ENCODE peak calls at places on chromosomes 11 and 22, in five cellular contexts. One of them, this sample, is unnamed.

GRCh38 chr11:46389450-46390330 is 1.9 kb downstream of the CHRM4 start:
- DNase-seq in progenitor cell of endocrine pancreas: peak; percentile 75
- DNase-seq in transverse colon: peak; percentile 68
- DNase-seq in GM12864: no peak
- DNase-seq in AG04450: no peak
- DNase-seq in this sample: peak; percentile 90

GRCh38 chr11:70400643-70401042 is 2.3 kb downstream of the CTTN start:
- DNase-seq in progenitor cell of endocrine pancreas: no peak
- DNase-seq in transverse colon: no peak
- DNase-seq in AG04450: no peak
- DNase-seq in GM12864: no peak
- DNase-seq in this sample: no peak

GRCh38 chr11:86954288-86955110 is 696 bp downstream of the FZD4 start:
- DNase-seq in GM12864: no peak
- DNase-seq in progenitor cell of endocrine pancreas: no peak
- DNase-seq in AG04450: no peak
- DNase-seq in transverse colon: peak; percentile 14
- DNase-seq in this sample: peak; percentile 85

GRCh38 chr22:39589880-39590279 is 19.3 kb downstream of the CACNA1I start:
- DNase-seq in AG04450: no peak
- DNase-seq in transverse colon: no peak
- DNase-seq in progenitor cell of endocrine pancreas: no peak
- DNase-seq in GM12864: no peak
- DNase-seq in this sample: no peak

GRCh38 chr11:43738600-43739409 is 58.3 kb downstream of the HSD17B12 start:
- DNase-seq in progenitor cell of endocrine pancreas: no peak
- DNase-seq in GM12864: no peak
- DNase-seq in AG04450: peak; percentile 65
- DNase-seq in transverse colon: no peak
- DNase-seq in this sample: no peak

GRCh38 chr11:122882809-122883681 is 486 bp downstream of the JHY start:
- DNase-seq in AG04450: no peak
- DNase-seq in GM12864: no peak
- DNase-seq in transverse colon: peak; percentile 74
- DNase-seq in progenitor cell of endocrine pancreas: peak; percentile 31
- DNase-seq in this sample: peak; percentile 86

GRCh38 chr11:113549061-113549460 is 73.9 kb upstream of the DRD2 start:
- DNase-seq in progenitor cell of endocrine pancreas: no peak
- DNase-seq in AG04450: no peak
- DNase-seq in transverse colon: no peak
- DNase-seq in GM12864: no peak
- DNase-seq in this sample: no peak

GRCh38 chr11:115184901-115185300 is 319.3 kb downstream of the CADM1 start:
- DNase-seq in GM12864: no peak
- DNase-seq in progenitor cell of endocrine pancreas: no peak
- DNase-seq in transverse colon: no peak
- DNase-seq in AG04450: no peak
- DNase-seq in this sample: no peak

GRCh38 chr11:115758011-115758410 is 253.8 kb upstream of the CADM1 start:
- DNase-seq in AG04450: no peak
- DNase-seq in GM12864: no peak
- DNase-seq in progenitor cell of endocrine pancreas: no peak
- DNase-seq in transverse colon: no peak
- DNase-seq in this sample: no peak

GRCh38 chr11:80146231-80146630 is 705.4 kb upstream of the TENM4 start:
- DNase-seq in transverse colon: no peak
- DNase-seq in progenitor cell of endocrine pancreas: no peak
- DNase-seq in AG04450: no peak
- DNase-seq in GM12864: no peak
- DNase-seq in this sample: no peak

GRCh38 chr22:38141574-38141973 is 31.1 kb upstream of the BAIAP2L2 start:
- DNase-seq in GM12864: no peak
- DNase-seq in progenitor cell of endocrine pancreas: no peak
- DNase-seq in transverse colon: no peak
- DNase-seq in AG04450: no peak
- DNase-seq in this sample: no peak

GRCh38 chr11:773425-773824 is 3.9 kb downstream of the GATD1 start:
- DNase-seq in GM12864: no peak
- DNase-seq in transverse colon: no peak
- DNase-seq in AG04450: no peak
- DNase-seq in progenitor cell of endocrine pancreas: no peak
- DNase-seq in this sample: no peak

GRCh38 chr22:37661160-37661924 is 2.8 kb downstream of the PDXP start:
- DNase-seq in transverse colon: no peak
- DNase-seq in AG04450: peak; percentile 59
- DNase-seq in GM12864: no peak
- DNase-seq in progenitor cell of endocrine pancreas: no peak
- DNase-seq in this sample: peak; percentile 81

GRCh38 chr11:100445231-100445735 is 241.8 kb upstream of the ARHGAP42 start:
- DNase-seq in AG04450: no peak
- DNase-seq in GM12864: no peak
- DNase-seq in progenitor cell of endocrine pancreas: no peak
- DNase-seq in transverse colon: no peak
- DNase-seq in this sample: no peak

GRCh38 chr11:2885676-2886081 is at the start of gene CDKN1C:
- DNase-seq in transverse colon: peak; percentile 89
- DNase-seq in progenitor cell of endocrine pancreas: peak; percentile 83
- DNase-seq in AG04450: no peak
- DNase-seq in GM12864: no peak
- DNase-seq in this sample: peak; percentile 93

GRCh38 chr11:45652781-45653180 is 12.6 kb downstream of the CHST1 start:
- DNase-seq in transverse colon: no peak
- DNase-seq in progenitor cell of endocrine pancreas: no peak
- DNase-seq in AG04450: no peak
- DNase-seq in GM12864: no peak
- DNase-seq in this sample: peak; percentile 54

GRCh38 chr11:43833657-43834073 is 47.0 kb upstream of the ALKBH3 start:
- DNase-seq in GM12864: no peak
- DNase-seq in progenitor cell of endocrine pancreas: no peak
- DNase-seq in transverse colon: no peak
- DNase-seq in AG04450: peak; percentile 76
- DNase-seq in this sample: no peak

GRCh38 chr22:49863936-49864335 is 10.3 kb downstream of the ZBED4 start:
- DNase-seq in AG04450: no peak
- DNase-seq in progenitor cell of endocrine pancreas: no peak
- DNase-seq in transverse colon: peak; percentile 4
- DNase-seq in GM12864: no peak
- DNase-seq in this sample: no peak

GRCh38 chr22:33923033-33923432 is 2.8 kb upstream of the LARGE1 start:
- DNase-seq in transverse colon: no peak
- DNase-seq in progenitor cell of endocrine pancreas: no peak
- DNase-seq in GM12864: no peak
- DNase-seq in AG04450: no peak
- DNase-seq in this sample: no peak

GRCh38 chr11:75561426-75562047 is 516 bp upstream of the SERPINH1 start:
- DNase-seq in GM12864: no peak
- DNase-seq in transverse colon: no peak
- DNase-seq in AG04450: no peak
- DNase-seq in progenitor cell of endocrine pancreas: no peak
- DNase-seq in this sample: no peak

GRCh38 chr11:11629368-11629767 is 7.6 kb upstream of the GALNT18 start:
- DNase-seq in progenitor cell of endocrine pancreas: no peak
- DNase-seq in transverse colon: no peak
- DNase-seq in GM12864: no peak
- DNase-seq in AG04450: no peak
- DNase-seq in this sample: no peak

GRCh38 chr11:789951-790350 is at the start of gene CEND1:
- DNase-seq in GM12864: no peak
- DNase-seq in AG04450: no peak
- DNase-seq in transverse colon: no peak
- DNase-seq in progenitor cell of endocrine pancreas: no peak
- DNase-seq in this sample: peak; percentile 83

GRCh38 chr11:37532271-37532670 is 934.2 kb upstream of the RAG2 start:
- DNase-seq in AG04450: no peak
- DNase-seq in transverse colon: no peak
- DNase-seq in GM12864: no peak
- DNase-seq in progenitor cell of endocrine pancreas: no peak
- DNase-seq in this sample: no peak

GRCh38 chr22:43133401-43133800 is 9.8 kb downstream of the MCAT start:
- DNase-seq in AG04450: no peak
- DNase-seq in progenitor cell of endocrine pancreas: no peak
- DNase-seq in GM12864: no peak
- DNase-seq in transverse colon: no peak
- DNase-seq in this sample: no peak

GRCh38 chr11:111624602-111625001 is 22.4 kb downstream of the SIK2 start:
- DNase-seq in progenitor cell of endocrine pancreas: no peak
- DNase-seq in GM12864: no peak
- DNase-seq in transverse colon: no peak
- DNase-seq in AG04450: no peak
- DNase-seq in this sample: no peak

GRCh38 chr11:75100314-75100713 is 3.6 kb upstream of the OR2AT4 start:
- DNase-seq in transverse colon: no peak
- DNase-seq in AG04450: peak; percentile 10
- DNase-seq in GM12864: peak; percentile 47
- DNase-seq in progenitor cell of endocrine pancreas: no peak
- DNase-seq in this sample: no peak

GRCh38 chr22:33000342-33001280 is 57.6 kb downstream of the SYN3 start:
- DNase-seq in transverse colon: peak; percentile 27
- DNase-seq in GM12864: no peak
- DNase-seq in progenitor cell of endocrine pancreas: peak; percentile 63
- DNase-seq in AG04450: no peak
- DNase-seq in this sample: peak; percentile 87

GRCh38 chr11:12050470-12050891 is 42.1 kb upstream of the DKK3 start:
- DNase-seq in GM12864: no peak
- DNase-seq in transverse colon: no peak
- DNase-seq in AG04450: no peak
- DNase-seq in progenitor cell of endocrine pancreas: no peak
- DNase-seq in this sample: no peak

DNA sequence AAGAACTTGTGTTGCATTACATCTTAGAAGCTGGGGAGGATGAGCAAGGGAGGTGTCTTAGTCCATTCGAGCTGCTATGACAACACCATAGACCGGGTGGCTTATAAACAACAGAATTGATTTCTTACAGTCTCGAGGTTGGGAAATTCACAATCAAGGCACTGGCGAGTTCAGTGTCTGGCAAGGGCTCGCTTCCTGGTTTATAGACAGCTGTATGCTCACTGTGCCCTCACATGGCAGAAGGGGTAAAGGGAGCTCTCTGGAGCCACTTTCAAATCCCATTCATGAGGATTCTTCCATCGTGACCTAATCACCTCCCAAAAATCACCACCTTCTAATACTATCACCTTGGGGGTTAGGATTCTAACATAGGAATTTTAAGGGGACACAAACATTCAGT is 150.0 kb upstream of the NECTIN1 start:
- DNase-seq in GM12864: no peak
- DNase-seq in transverse colon: no peak
- DNase-seq in progenitor cell of endocrine pancreas: no peak
- DNase-seq in AG04450: no peak
- DNase-seq in this sample: no peak
- TF ChIP-seq CTCF in GM12864: no peak
- TF ChIP-seq CTCF in transverse colon: no peak
- TF ChIP-seq CTCF in progenitor cell of endocrine pancreas: no peak
- TF ChIP-seq CTCF in AG04450: no peak
- TF ChIP-seq CTCF in this sample: no peak

GRCh38 chr11:65890324-65891179 is at the start of gene CCDC85B:
- DNase-seq in GM12864: peak; percentile 90
- DNase-seq in AG04450: peak; percentile 89
- DNase-seq in transverse colon: peak; percentile 99
- DNase-seq in progenitor cell of endocrine pancreas: peak; percentile 87
- DNase-seq in this sample: peak; percentile 98
- TF ChIP-seq CTCF in GM12864: no peak
- TF ChIP-seq CTCF in AG04450: no peak
- TF ChIP-seq CTCF in transverse colon: no peak
- TF ChIP-seq CTCF in progenitor cell of endocrine pancreas: peak; percentile 49
- TF ChIP-seq CTCF in this sample: peak; percentile 40

GRCh38 chr11:64241430-64242153 is 697 bp downstream of the FKBP2 start:
- DNase-seq in GM12864: peak; percentile 92
- DNase-seq in AG04450: peak; percentile 99
- DNase-seq in transverse colon: peak; percentile 100
- DNase-seq in progenitor cell of endocrine pancreas: peak; percentile 99
- DNase-seq in this sample: peak; percentile 100
- TF ChIP-seq CTCF in GM12864: peak; percentile 9
- TF ChIP-seq CTCF in AG04450: no peak
- TF ChIP-seq CTCF in transverse colon: no peak
- TF ChIP-seq CTCF in progenitor cell of endocrine pancreas: peak; percentile 14
- TF ChIP-seq CTCF in this sample: no peak

DNA sequence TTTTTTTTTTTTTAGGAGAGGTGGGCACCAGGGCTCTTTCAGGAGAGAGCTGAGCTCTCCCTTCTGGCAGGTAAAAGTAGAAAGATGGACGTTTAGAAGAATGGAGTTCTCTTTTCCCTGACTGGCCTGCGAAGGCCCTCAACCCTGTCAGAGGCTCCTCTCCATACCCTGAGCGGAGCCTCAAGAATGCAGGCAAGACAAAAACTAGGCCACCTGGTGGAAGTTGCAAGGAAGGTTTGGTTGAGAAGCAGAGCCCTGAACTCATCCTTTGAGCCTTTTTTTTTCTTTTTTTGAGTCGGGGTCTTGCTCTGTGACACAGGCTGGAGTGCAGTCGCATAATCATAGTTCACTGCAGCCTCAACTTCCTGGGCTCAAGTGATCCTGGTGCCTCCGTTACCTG is 1.4 kb downstream of the OTOG start:
- DNase-seq in GM12864: no peak
- DNase-seq in transverse colon: no peak
- DNase-seq in progenitor cell of endocrine pancreas: no peak
- DNase-seq in AG04450: no peak
- DNase-seq in this sample: no peak
- TF ChIP-seq CTCF in GM12864: peak; percentile 10
- TF ChIP-seq CTCF in transverse colon: no peak
- TF ChIP-seq CTCF in progenitor cell of endocrine pancreas: peak; percentile 44
- TF ChIP-seq CTCF in AG04450: no peak
- TF ChIP-seq CTCF in this sample: no peak

GRCh38 chr22:48431014-48431413 is 1396.7 kb downstream of the BRD1 start:
- DNase-seq in progenitor cell of endocrine pancreas: no peak
- DNase-seq in GM12864: no peak
- DNase-seq in transverse colon: no peak
- DNase-seq in AG04450: no peak
- DNase-seq in this sample: no peak
- TF ChIP-seq CTCF in progenitor cell of endocrine pancreas: no peak
- TF ChIP-seq CTCF in GM12864: no peak
- TF ChIP-seq CTCF in transverse colon: no peak
- TF ChIP-seq CTCF in AG04450: no peak
- TF ChIP-seq CTCF in this sample: no peak

GRCh38 chr11:66495401-66495844 is 15.0 kb upstream of the BBS1 start:
- DNase-seq in AG04450: no peak
- DNase-seq in transverse colon: no peak
- DNase-seq in GM12864: no peak
- DNase-seq in progenitor cell of endocrine pancreas: no peak
- DNase-seq in this sample: no peak
- TF ChIP-seq CTCF in AG04450: no peak
- TF ChIP-seq CTCF in transverse colon: no peak
- TF ChIP-seq CTCF in GM12864: peak; percentile 25
- TF ChIP-seq CTCF in progenitor cell of endocrine pancreas: peak; percentile 48
- TF ChIP-seq CTCF in this sample: peak; percentile 27

This sample was measured in osteocyte.